ENCODE peak calls at places on chromosomes 5 and 9, in five cellular contexts. One of them, this sample, is unnamed.
A peak's percentile ranks its signal among the peaks of the same experiment; 100 is the strongest.

GRCh38 chr5:31408814-31409213 is 123.1 kb downstream of the DROSHA start:
- DNase-seq in A549: no peak
- DNase-seq in SK-N-SH: no peak
- DNase-seq in GM23338: no peak
- DNase-seq in K562: no peak
- DNase-seq in this sample: no peak

GRCh38 chr9:137083418-137084004 is 3.3 kb upstream of the MAN1B1 start:
- DNase-seq in GM23338: no peak
- DNase-seq in SK-N-SH: no peak
- DNase-seq in A549: peak; percentile 78
- DNase-seq in K562: peak; percentile 52
- DNase-seq in this sample: no peak

GRCh38 chr5:100691085-100691484 is 155.9 kb downstream of the FAM174A start:
- DNase-seq in SK-N-SH: no peak
- DNase-seq in GM23338: no peak
- DNase-seq in A549: no peak
- DNase-seq in K562: no peak
- DNase-seq in this sample: no peak

GRCh38 chr5:141508808-141509611 is 20.1 kb downstream of the PCDHGC5 start:
- DNase-seq in GM23338: peak; percentile 80
- DNase-seq in SK-N-SH: peak; percentile 90
- DNase-seq in K562: no peak
- DNase-seq in A549: no peak
- DNase-seq in this sample: no peak

GRCh38 chr5:167244583-167244982 is 1046.9 kb upstream of the WWC1 start:
- DNase-seq in K562: no peak
- DNase-seq in SK-N-SH: peak; percentile 22
- DNase-seq in GM23338: peak; percentile 79
- DNase-seq in A549: no peak
- DNase-seq in this sample: no peak

GRCh38 chr9:110027624-110028023 is 180.3 kb downstream of the C9orf152 start:
- DNase-seq in GM23338: peak; percentile 37
- DNase-seq in A549: no peak
- DNase-seq in K562: no peak
- DNase-seq in SK-N-SH: no peak
- DNase-seq in this sample: no peak

GRCh38 chr9:27371382-27371781 is 74.4 kb upstream of the EQTN start:
- DNase-seq in GM23338: no peak
- DNase-seq in A549: peak; percentile 41
- DNase-seq in K562: no peak
- DNase-seq in SK-N-SH: no peak
- DNase-seq in this sample: no peak

GRCh38 chr9:3526903-3527652 is 1.3 kb upstream of the RFX3 start:
- DNase-seq in A549: peak; percentile 27
- DNase-seq in GM23338: peak; percentile 73
- DNase-seq in SK-N-SH: peak; percentile 45
- DNase-seq in K562: no peak
- DNase-seq in this sample: peak; percentile 20

GRCh38 chr5:133637206-133637605 is 24.9 kb upstream of the FSTL4 start:
- DNase-seq in A549: no peak
- DNase-seq in K562: no peak
- DNase-seq in SK-N-SH: no peak
- DNase-seq in GM23338: no peak
- DNase-seq in this sample: no peak

GRCh38 chr5:143930561-143930960 is 118.6 kb downstream of the HMHB1 start:
- DNase-seq in GM23338: no peak
- DNase-seq in A549: no peak
- DNase-seq in SK-N-SH: no peak
- DNase-seq in K562: no peak
- DNase-seq in this sample: no peak

GRCh38 chr5:169686137-169686536 is 49.1 kb downstream of the DOCK2 start:
- DNase-seq in A549: no peak
- DNase-seq in K562: no peak
- DNase-seq in SK-N-SH: no peak
- DNase-seq in GM23338: no peak
- DNase-seq in this sample: no peak

GRCh38 chr5:146173597-146173996 is 8.9 kb downstream of the LARS1 start:
- DNase-seq in GM23338: no peak
- DNase-seq in SK-N-SH: no peak
- DNase-seq in A549: no peak
- DNase-seq in K562: no peak
- DNase-seq in this sample: no peak

GRCh38 chr5:155024015-155024414 is 10.5 kb downstream of the KIF4B start:
- DNase-seq in A549: no peak
- DNase-seq in GM23338: peak; percentile 74
- DNase-seq in SK-N-SH: no peak
- DNase-seq in K562: no peak
- DNase-seq in this sample: no peak

GRCh38 chr9:2017459-2018161 is 2.5 kb downstream of the SMARCA2 start:
- DNase-seq in A549: peak; percentile 72
- DNase-seq in SK-N-SH: peak; percentile 70
- DNase-seq in K562: peak; percentile 47
- DNase-seq in GM23338: peak; percentile 74
- DNase-seq in this sample: peak; percentile 85

GRCh38 chr9:127899200-127899943 is at the start of gene ST6GALNAC6:
- DNase-seq in A549: peak; percentile 69
- DNase-seq in SK-N-SH: peak; percentile 98
- DNase-seq in GM23338: peak; percentile 77
- DNase-seq in K562: peak; percentile 90
- DNase-seq in this sample: peak; percentile 41

GRCh38 chr9:13387668-13388124 is 108.2 kb upstream of the MPDZ start:
- DNase-seq in SK-N-SH: no peak
- DNase-seq in K562: no peak
- DNase-seq in A549: no peak
- DNase-seq in GM23338: no peak
- DNase-seq in this sample: no peak

GRCh38 chr9:122005597-122005996 is 87.5 kb downstream of the TTLL11 start:
- DNase-seq in GM23338: peak; percentile 27
- DNase-seq in K562: no peak
- DNase-seq in A549: peak; percentile 69
- DNase-seq in SK-N-SH: peak; percentile 54
- DNase-seq in this sample: no peak
- TF ChIP-seq REST in GM23338: no peak
- TF ChIP-seq REST in K562: no peak
- TF ChIP-seq REST in A549: no peak
- TF ChIP-seq REST in SK-N-SH: no peak
- TF ChIP-seq REST in this sample: no peak

GRCh38 chr9:113620377-113621161 is 157.0 kb downstream of the RGS3 start:
- DNase-seq in K562: no peak
- DNase-seq in A549: peak; percentile 86
- DNase-seq in SK-N-SH: peak; percentile 83
- DNase-seq in GM23338: peak; percentile 76
- DNase-seq in this sample: no peak

GRCh38 chr9:113619156-113619861 is 155.8 kb downstream of the RGS3 start:
- DNase-seq in K562: no peak
- DNase-seq in GM23338: no peak
- DNase-seq in SK-N-SH: no peak
- DNase-seq in A549: no peak
- DNase-seq in this sample: no peak

GRCh38 chr9:113621309-113621791 is 157.8 kb downstream of the RGS3 start:
- DNase-seq in K562: no peak
- DNase-seq in SK-N-SH: no peak
- DNase-seq in GM23338: peak; percentile 57
- DNase-seq in A549: no peak
- DNase-seq in this sample: no peak

GRCh38 chr9:113622038-113622437 is 158.5 kb downstream of the RGS3 start:
- DNase-seq in A549: no peak
- DNase-seq in K562: no peak
- DNase-seq in SK-N-SH: no peak
- DNase-seq in GM23338: no peak
- DNase-seq in this sample: no peak

GRCh38 chr9:113620016-113620376 is 156.5 kb downstream of the RGS3 start:
- DNase-seq in K562: no peak
- DNase-seq in A549: no peak
- DNase-seq in SK-N-SH: no peak
- DNase-seq in GM23338: no peak
- DNase-seq in this sample: no peak
- TF ChIP-seq REST in K562: no peak
- TF ChIP-seq REST in A549: no peak
- TF ChIP-seq REST in SK-N-SH: no peak
- TF ChIP-seq REST in GM23338: no peak
- TF ChIP-seq REST in this sample: no peak

GRCh38 chr9:16133032-16133431 is 580.2 kb downstream of the CCDC171 start:
- DNase-seq in A549: no peak
- DNase-seq in GM23338: no peak
- DNase-seq in K562: no peak
- DNase-seq in SK-N-SH: no peak
- DNase-seq in this sample: no peak

GRCh38 chr9:16131269-16131668 is 578.4 kb downstream of the CCDC171 start:
- DNase-seq in K562: no peak
- DNase-seq in GM23338: peak; percentile 56
- DNase-seq in A549: no peak
- DNase-seq in SK-N-SH: no peak
- DNase-seq in this sample: no peak

GRCh38 chr9:16133556-16134227 is 580.8 kb downstream of the CCDC171 start:
- DNase-seq in GM23338: peak; percentile 95
- DNase-seq in A549: peak; percentile 49
- DNase-seq in SK-N-SH: peak; percentile 51
- DNase-seq in K562: peak; percentile 44
- DNase-seq in this sample: peak; percentile 8

GRCh38 chr9:16134351-16134750 is 581.5 kb downstream of the CCDC171 start:
- DNase-seq in GM23338: no peak
- DNase-seq in A549: no peak
- DNase-seq in K562: no peak
- DNase-seq in SK-N-SH: no peak
- DNase-seq in this sample: no peak

GRCh38 chr9:16132513-16132912 is 579.7 kb downstream of the CCDC171 start:
- DNase-seq in GM23338: no peak
- DNase-seq in SK-N-SH: no peak
- DNase-seq in A549: no peak
- DNase-seq in K562: no peak
- DNase-seq in this sample: no peak
- TF ChIP-seq REST in GM23338: no peak
- TF ChIP-seq REST in SK-N-SH: no peak
- TF ChIP-seq REST in A549: no peak
- TF ChIP-seq REST in K562: no peak
- TF ChIP-seq REST in this sample: no peak

GRCh38 chr9:35612843-35613242 is 5.4 kb downstream of the CD72 start:
- DNase-seq in SK-N-SH: no peak
- DNase-seq in K562: no peak
- DNase-seq in GM23338: no peak
- DNase-seq in A549: no peak
- DNase-seq in this sample: no peak

GRCh38 chr9:35608221-35608620 is 3.2 kb downstream of the TESK1 start:
- DNase-seq in A549: no peak
- DNase-seq in K562: no peak
- DNase-seq in GM23338: no peak
- DNase-seq in SK-N-SH: no peak
- DNase-seq in this sample: no peak

GRCh38 chr9:35609820-35610163 is 4.7 kb downstream of the TESK1 start:
- DNase-seq in A549: no peak
- DNase-seq in GM23338: no peak
- DNase-seq in SK-N-SH: no peak
- DNase-seq in K562: no peak
- DNase-seq in this sample: no peak

GRCh38 chr9:35609001-35609819 is 4.1 kb downstream of the TESK1 start:
- DNase-seq in SK-N-SH: no peak
- DNase-seq in K562: no peak
- DNase-seq in GM23338: no peak
- DNase-seq in A549: no peak
- DNase-seq in this sample: no peak

GRCh38 chr9:35611230-35611797 is 6.3 kb downstream of the TESK1 start:
- DNase-seq in SK-N-SH: peak; percentile 77
- DNase-seq in K562: peak; percentile 35
- DNase-seq in GM23338: peak; percentile 80
- DNase-seq in A549: peak; percentile 64
- DNase-seq in this sample: peak; percentile 50
- TF ChIP-seq REST in SK-N-SH: no peak
- TF ChIP-seq REST in K562: no peak
- TF ChIP-seq REST in GM23338: no peak
- TF ChIP-seq REST in A549: no peak
- TF ChIP-seq REST in this sample: no peak

GRCh38 chr9:82332774-82333152 is 344.2 kb downstream of the SPATA31D1 start:
- DNase-seq in SK-N-SH: no peak
- DNase-seq in K562: no peak
- DNase-seq in A549: no peak
- DNase-seq in GM23338: no peak
- DNase-seq in this sample: no peak
- TF ChIP-seq REST in SK-N-SH: no peak
- TF ChIP-seq REST in K562: no peak
- TF ChIP-seq REST in A549: no peak
- TF ChIP-seq REST in GM23338: no peak
- TF ChIP-seq REST in this sample: no peak

GRCh38 chr5:160548949-160549665 is 127.5 kb downstream of the PTTG1 start:
- DNase-seq in SK-N-SH: no peak
- DNase-seq in A549: no peak
- DNase-seq in K562: no peak
- DNase-seq in GM23338: no peak
- DNase-seq in this sample: no peak
- TF ChIP-seq REST in SK-N-SH: no peak
- TF ChIP-seq REST in A549: no peak
- TF ChIP-seq REST in K562: no peak
- TF ChIP-seq REST in GM23338: no peak
- TF ChIP-seq REST in this sample: no peak

This sample was measured in HL-60.